ENCODE peak calls at places on chromosomes 6 and 20, in six cellular contexts. K is iPS-NIHi11; T is iPS DF 6.9; X is fibroblast of pulmonary artery; G is stimulated activated CD8-positive, alpha-beta memory T cell treated with anti-CD3 and anti-CD28 coated beads, Interleukin-4, amount 100 ng/mL, for 4 hours; C is left colon. V is an unnamed sample.

GRCh38 chr6:90940812-90941481 is 354.1 kb upstream of the MAP3K7 start:
- DNase-seq in K (peak; percentile 32), T (peak; percentile 45), X (peak; percentile 78), G (no peak), C (no peak), V (no peak)

GRCh38 chr6:125821825-125822281 is 31.1 kb downstream of the NCOA7 start:
- DNase-seq in K (no peak), T (no peak), X (no peak), G (no peak), C (peak; percentile 72), V (no peak)

GRCh38 chr6:165925474-165926156 is 242.0 kb downstream of the TBXT start:
- DNase-seq in K (no peak), T (no peak), X (peak; percentile 15), G (no peak), C (no peak), V (no peak)

GRCh38 chr6:32700391-32701040 is 34.1 kb upstream of the HLA-DQB1 start:
- DNase-seq in K (peak; percentile 40), T (peak; percentile 50), X (peak; percentile 80), G (no peak), C (no peak), V (peak; percentile 32)

GRCh38 chr6:35808688-35809087 is 3.5 kb downstream of the LHFPL5 start:
- DNase-seq in K (no peak), T (no peak), X (peak; percentile 32), G (no peak), C (no peak), V (no peak)

GRCh38 chr20:62723351-62723750 is 14.7 kb downstream of the NTSR1 start:
- DNase-seq in K (no peak), T (no peak), X (no peak), G (no peak), C (peak; percentile 77), V (no peak)

GRCh38 chr20:52905235-52905634 is 66.9 kb upstream of the TSHZ2 start:
- DNase-seq in K (no peak), T (no peak), X (no peak), G (no peak), C (no peak), V (no peak)

GRCh38 chr20:13857961-13858360 is 73.1 kb downstream of the NDUFAF5 start:
- DNase-seq in K (no peak), T (no peak), X (no peak), G (no peak), C (no peak), V (no peak)

GRCh38 chr6:14792118-14792955 is 453.5 kb upstream of the JARID2 start:
- DNase-seq in K (no peak), T (no peak), X (no peak), G (no peak), C (no peak), V (no peak)

GRCh38 chr20:47703748-47704147 is 81.5 kb downstream of the SULF2 start:
- DNase-seq in K (no peak), T (no peak), X (peak; percentile 56), G (no peak), C (no peak), V (no peak)

GRCh38 chr20:63230800-63231268 is 4.9 kb upstream of the BIRC7 start:
- DNase-seq in K (peak; percentile 74), T (no peak), X (peak; percentile 73), G (no peak), C (no peak), V (no peak)

GRCh38 chr6:97019315-97019714 is 94.8 kb downstream of the KLHL32 start:
- DNase-seq in K (no peak), T (no peak), X (no peak), G (no peak), C (no peak), V (no peak)

GRCh38 chr6:133288662-133289061 is 47.5 kb downstream of the EYA4 start:
- DNase-seq in K (no peak), T (no peak), X (no peak), G (no peak), C (no peak), V (no peak)

GRCh38 chr20:23404196-23404595 is 17.1 kb downstream of the NAPB start:
- DNase-seq in K (no peak), T (no peak), X (peak; percentile 50), G (no peak), C (no peak), V (no peak)

GRCh38 chr20:9514072-9514460 is 324 bp upstream of the LAMP5 start:
- DNase-seq in K (no peak), T (no peak), X (no peak), G (no peak), C (no peak), V (no peak)

GRCh38 chr6:73236147-73236750 is 11.0 kb upstream of the KHDC1L start:
- DNase-seq in K (no peak), T (no peak), X (peak; percentile 85), G (no peak), C (no peak), V (no peak)

GRCh38 chr6:32807020-32807580 is 9.7 kb downstream of the HLA-DOB start:
- DNase-seq in K (no peak), T (no peak), X (no peak), G (no peak), C (no peak), V (no peak)

GRCh38 chr6:160861824-160862223 is 129.7 kb upstream of the MAP3K4 start:
- DNase-seq in K (no peak), T (no peak), X (no peak), G (no peak), C (no peak), V (no peak)

GRCh38 chr20:478949-479429 is 16.7 kb upstream of the TBC1D20 start:
- DNase-seq in K (peak; percentile 50), T (no peak), X (peak; percentile 79), G (no peak), C (no peak), V (no peak)

GRCh38 chr6:125549202-125549884 is 200.1 kb upstream of the HEY2 start:
- DNase-seq in K (no peak), T (no peak), X (no peak), G (no peak), C (no peak), V (no peak)

V was measured in lung.